ENCODE peak calls at places on chromosome 16, in eight cellular contexts. E, H, K, P, W, Z, I and T are unnamed samples.

GRCh38 chr16:71406316-71406715 is 35.5 kb downstream of the TLE7 start:
- DNase-seq in E (no peak), H (no peak), K (no peak), P (no peak), W (no peak), Z (no peak), I (no peak), T (no peak)

GRCh38 chr16:79876332-79876730 is 275.8 kb upstream of the MAF start:
- DNase-seq in E (no peak), H (no peak), K (no peak), P (no peak), W (no peak), Z (no peak), I (no peak), T (no peak)

GRCh38 chr16:57422026-57422944 is 17.7 kb downstream of the CCL17 start:
- DNase-seq in E (no peak), H (peak), K (no peak), P (peak), W (peak), Z (peak), I (no peak), T (peak)

GRCh38 chr16:51327001-51327400 is 175.9 kb upstream of the SALL1 start:
- DNase-seq in E (no peak), H (no peak), K (no peak), P (no peak), W (peak), Z (peak), I (no peak), T (no peak)

GRCh38 chr16:57372372-57373116 is at the start of gene CX3CL1:
- DNase-seq in E (no peak), H (no peak), K (no peak), P (peak), W (peak), Z (peak), I (no peak), T (peak)

GRCh38 chr16:14289692-14290340 is 218.7 kb downstream of the MRTFB start:
- DNase-seq in E (no peak), H (no peak), K (no peak), P (peak), W (no peak), Z (no peak), I (no peak), T (peak)

GRCh38 chr16:81823111-81823510 is 44.0 kb downstream of the PLCG2 start:
- DNase-seq in E (no peak), H (no peak), K (no peak), P (no peak), W (no peak), Z (no peak), I (no peak), T (peak)

GRCh38 chr16:31181102-31181830 is 1.3 kb downstream of the FUS start:
- DNase-seq in E (no peak), H (no peak), K (no peak), P (no peak), W (peak), Z (peak), I (no peak), T (peak)

GRCh38 chr16:85296859-85297698 is 184.8 kb upstream of the CIBAR2 start:
- DNase-seq in E (peak), H (no peak), K (no peak), P (peak), W (peak), Z (no peak), I (no peak), T (peak)

GRCh38 chr16:74601131-74601871 is 5.6 kb downstream of the GLG1 start:
- DNase-seq in E (peak), H (no peak), K (no peak), P (no peak), W (no peak), Z (peak), I (peak), T (no peak)

GRCh38 chr16:22232277-22233049 is 26.4 kb downstream of the EEF2K start:
- DNase-seq in E (no peak), H (no peak), K (no peak), P (no peak), W (no peak), Z (peak), I (no peak), T (peak)

GRCh38 chr16:50627419-50627818 is 53.7 kb downstream of the SNX20 start:
- DNase-seq in E (peak), H (no peak), K (no peak), P (no peak), W (peak), Z (peak), I (no peak), T (peak)

GRCh38 chr16:74999683-75000480 is 1.1 kb downstream of the ZNRF1 start:
- DNase-seq in E (peak), H (no peak), K (no peak), P (peak), W (peak), Z (peak), I (no peak), T (peak)